ENCODE peak calls at places on chromosomes 2 and 18, in four cellular contexts. U is A549, B is Panc1, F is hepatocyte. T is an unnamed sample.

GRCh38 chr2:12486205-12487118 is 230.3 kb upstream of the TRIB2 start:
- DNase-seq in B (no peak), F (peak), U (no peak), T (no peak)

GRCh38 chr2:201411421-201411820 is 39.8 kb downstream of the TRAK2 start:
- DNase-seq in F (no peak), B (no peak), U (no peak), T (no peak)

GRCh38 chr2:9547272-9547991 is 8.2 kb downstream of the ADAM17 start:
- DNase-seq in B (no peak), U (no peak), F (no peak), T (no peak)

GRCh38 chr2:60119778-60120177 is 433.7 kb downstream of the BCL11A start:
- DNase-seq in B (no peak), F (no peak), U (no peak), T (no peak)

GRCh38 chr2:149192425-149192824 is 138.0 kb upstream of the LYPD6 start:
- DNase-seq in U (no peak), B (no peak), F (no peak), T (no peak)

GRCh38 chr2:76567478-76567877 is 856.8 kb upstream of the GCFC2 start:
- DNase-seq in B (no peak), F (no peak), U (no peak), T (no peak)

GRCh38 chr2:7121851-7122250 is 204.6 kb downstream of the RNF144A start:
- DNase-seq in B (no peak), F (no peak), U (no peak), T (no peak)

GRCh38 chr2:30358822-30359221 is 88.2 kb upstream of the LCLAT1 start:
- DNase-seq in B (no peak), U (no peak), F (no peak), T (no peak)

DNA sequence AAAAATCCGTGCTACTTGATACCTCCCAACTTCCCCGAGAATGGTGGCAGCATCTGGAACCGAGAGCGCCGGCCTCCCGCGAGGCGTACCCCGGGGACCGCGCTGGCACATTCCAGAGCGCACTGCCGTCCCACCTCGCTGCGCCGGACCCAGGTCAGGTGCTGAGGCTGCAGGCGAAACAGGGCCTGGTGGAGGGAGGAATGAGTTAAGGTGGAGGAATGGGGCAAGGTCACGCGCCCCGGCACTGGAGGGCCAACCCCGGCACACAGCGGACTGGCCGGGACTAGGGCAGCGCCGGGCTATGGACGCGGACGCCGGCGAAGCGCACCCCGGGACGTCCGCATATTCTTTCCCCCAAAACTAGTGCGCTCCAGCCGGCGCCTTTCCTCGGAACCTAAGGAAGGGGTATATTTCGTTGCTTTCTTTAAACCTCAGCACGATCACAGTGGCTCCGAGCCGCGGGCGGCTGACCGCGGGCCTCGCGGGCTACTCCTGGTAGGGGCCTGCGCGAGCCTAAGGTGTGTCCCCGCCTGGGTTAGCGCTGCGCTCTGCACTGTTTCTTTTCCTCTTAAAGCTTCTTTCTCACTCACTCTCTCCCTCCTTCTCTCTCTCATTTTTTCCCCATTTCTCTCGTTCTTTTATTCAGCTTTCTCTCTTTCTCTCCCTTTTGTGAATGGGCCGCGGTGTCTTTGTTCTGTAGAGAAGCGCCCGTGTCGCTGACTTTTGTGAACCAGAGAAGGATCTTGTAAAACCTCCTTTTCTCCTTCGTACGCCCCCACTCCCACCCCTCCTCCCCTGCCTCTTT is 2.1 kb upstream of the OTX1 start:
- DNase-seq in F (peak), U (no peak), B (no peak), T (no peak)
- H3K4me3 ChIP-seq in F (no peak), U (no peak), B (peak), T (no peak)

GRCh38 chr18:45277870-45278269 is 337.4 kb upstream of the SLC14A2 start:
- DNase-seq in U (no peak), F (no peak), B (no peak), T (no peak)
- TF ChIP-seq CTCF in U (no peak), F (no peak), B (no peak), T (no peak)

DNA sequence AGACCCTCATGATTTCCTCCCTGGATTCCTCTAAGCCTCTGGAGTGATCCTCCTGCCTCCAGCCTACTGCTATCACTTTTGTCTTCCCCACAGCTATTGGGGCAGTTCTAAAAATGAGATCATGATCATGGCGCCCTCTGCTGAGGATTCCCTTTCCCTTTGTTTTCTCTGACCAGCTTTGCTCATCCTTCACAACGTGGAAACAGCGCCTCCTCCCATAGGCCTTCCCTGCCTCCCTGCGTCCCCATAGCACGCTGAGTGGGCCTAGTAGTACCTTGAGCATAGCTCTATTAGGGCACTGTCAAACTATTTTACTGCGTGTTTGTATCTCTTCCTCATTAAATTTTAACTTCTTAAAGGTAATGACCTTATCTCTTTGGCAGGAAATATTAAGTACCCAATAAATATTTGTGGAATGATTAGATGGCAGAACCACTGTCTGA is 207.0 kb upstream of the FANCL start:
- DNase-seq in F (peak), U (peak), B (peak), T (peak)
- H3K4me3 ChIP-seq in F (no peak), U (no peak), B (no peak), T (no peak)

GRCh38 chr2:102661846-102662245 is 42.5 kb downstream of the SLC9A2 start:
- DNase-seq in U (no peak), F (peak), B (no peak), T (no peak)

GRCh38 chr2:102660574-102660973 is 41.2 kb downstream of the SLC9A2 start:
- DNase-seq in F (peak), B (no peak), U (peak), T (no peak)

GRCh38 chr2:102662861-102663260 is 43.5 kb downstream of the SLC9A2 start:
- DNase-seq in U (no peak), B (no peak), F (no peak), T (no peak)

GRCh38 chr2:102660070-102660469 is 40.7 kb downstream of the SLC9A2 start:
- DNase-seq in U (peak), F (no peak), B (no peak), T (no peak)

GRCh38 chr2:102657770-102658169 is 38.4 kb downstream of the SLC9A2 start:
- DNase-seq in B (no peak), U (peak), F (no peak), T (no peak)
- TF ChIP-seq CTCF in B (no peak), U (no peak), F (no peak), T (no peak)

GRCh38 chr2:144230452-144231085 is 289.4 kb downstream of the ZEB2 start:
- DNase-seq in B (no peak), U (peak), F (no peak), T (no peak)
- H3K4me3 ChIP-seq in B (no peak), U (no peak), F (no peak), T (no peak)

DNA sequence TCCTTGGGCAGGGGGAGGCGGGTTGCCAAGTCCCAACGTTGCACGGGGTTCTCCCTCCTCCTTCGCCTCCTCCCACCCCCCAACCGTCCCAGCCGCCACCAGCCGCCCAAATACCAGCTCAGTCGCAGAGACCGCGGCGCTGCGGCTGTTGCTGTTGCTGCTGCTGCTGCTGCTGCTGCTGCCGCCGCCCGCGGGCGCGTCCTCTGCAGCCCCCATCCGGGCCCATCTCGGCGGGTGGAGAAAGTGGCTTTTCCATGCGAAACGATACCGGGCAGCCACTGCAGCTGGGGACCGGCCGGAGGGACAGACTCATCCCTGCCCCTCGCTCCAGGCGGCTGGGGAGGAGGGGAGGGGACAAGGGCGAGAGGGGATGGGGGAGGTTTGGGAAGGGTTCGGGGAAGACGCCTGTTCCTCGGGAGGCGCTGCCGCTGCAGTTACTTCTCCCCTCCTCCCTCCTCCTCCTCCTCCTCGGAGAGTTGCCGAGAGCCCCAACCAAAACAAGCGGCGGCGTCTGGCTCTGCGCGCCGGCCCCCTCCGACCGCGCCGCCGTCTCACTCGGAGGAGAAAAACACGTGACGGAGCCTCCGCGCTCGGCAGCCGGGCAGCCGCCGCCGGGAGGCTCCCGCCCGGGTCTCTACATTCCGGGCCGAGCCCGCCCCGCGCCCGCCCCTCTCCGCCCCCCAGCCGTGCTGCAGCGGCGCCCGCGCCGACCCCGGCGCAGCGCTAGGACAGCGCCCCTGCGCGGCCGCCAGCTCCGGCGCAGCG is at the start of gene IRS1:
- DNase-seq in B (no peak), F (peak), U (peak), T (no peak)
- TF ChIP-seq CTCF in B (peak), F (no peak), U (peak), T (peak)

T was measured in LNCaP clone FGC.